ENCODE peak calls at places on chromosomes 13 and 19, in six cellular contexts. One of them, this sample, is unnamed.

GRCh38 chr19:12867120-12868099 is 13.8 kb downstream of the DNASE2 start:
- DNase-seq in Peyer's patch: peak
- DNase-seq in dorsolateral prefrontal cortex: no peak
- DNase-seq in fibroblast of villous mesenchyme: peak
- DNase-seq in neural progenitor cell: peak
- DNase-seq in pancreas: peak
- DNase-seq in this sample: no peak

GRCh38 chr19:30387311-30388115 is 15.3 kb downstream of the ZNF536 start:
- DNase-seq in Peyer's patch: no peak
- DNase-seq in dorsolateral prefrontal cortex: no peak
- DNase-seq in fibroblast of villous mesenchyme: no peak
- DNase-seq in neural progenitor cell: no peak
- DNase-seq in pancreas: no peak
- DNase-seq in this sample: no peak

GRCh38 chr13:22506286-22506685 is 674.5 kb upstream of the SGCG start:
- DNase-seq in Peyer's patch: no peak
- DNase-seq in dorsolateral prefrontal cortex: no peak
- DNase-seq in fibroblast of villous mesenchyme: no peak
- DNase-seq in neural progenitor cell: peak
- DNase-seq in pancreas: no peak
- DNase-seq in this sample: no peak

GRCh38 chr13:38563739-38564138 is 123.1 kb upstream of the FREM2 start:
- DNase-seq in Peyer's patch: no peak
- DNase-seq in dorsolateral prefrontal cortex: no peak
- DNase-seq in fibroblast of villous mesenchyme: no peak
- DNase-seq in neural progenitor cell: no peak
- DNase-seq in pancreas: no peak
- DNase-seq in this sample: no peak

GRCh38 chr13:34816118-34816517 is 126.0 kb upstream of the NBEA start:
- DNase-seq in Peyer's patch: no peak
- DNase-seq in dorsolateral prefrontal cortex: no peak
- DNase-seq in fibroblast of villous mesenchyme: no peak
- DNase-seq in neural progenitor cell: no peak
- DNase-seq in pancreas: no peak
- DNase-seq in this sample: no peak

GRCh38 chr13:54210397-54211050 is 1181.9 kb downstream of the OLFM4 start:
- DNase-seq in Peyer's patch: no peak
- DNase-seq in dorsolateral prefrontal cortex: no peak
- DNase-seq in fibroblast of villous mesenchyme: no peak
- DNase-seq in neural progenitor cell: peak
- DNase-seq in pancreas: no peak
- DNase-seq in this sample: no peak

GRCh38 chr13:84737671-84738070 is 855.4 kb upstream of the SLITRK1 start:
- DNase-seq in Peyer's patch: no peak
- DNase-seq in dorsolateral prefrontal cortex: no peak
- DNase-seq in fibroblast of villous mesenchyme: no peak
- DNase-seq in neural progenitor cell: no peak
- DNase-seq in pancreas: no peak
- DNase-seq in this sample: no peak

GRCh38 chr19:17902701-17903100 is 30.1 kb upstream of the CCDC124 start:
- DNase-seq in Peyer's patch: no peak
- DNase-seq in dorsolateral prefrontal cortex: no peak
- DNase-seq in fibroblast of villous mesenchyme: peak
- DNase-seq in neural progenitor cell: no peak
- DNase-seq in pancreas: no peak
- DNase-seq in this sample: peak

GRCh38 chr13:102817907-102818306 is 19.0 kb downstream of the BIVM start:
- DNase-seq in Peyer's patch: no peak
- DNase-seq in dorsolateral prefrontal cortex: no peak
- DNase-seq in fibroblast of villous mesenchyme: no peak
- DNase-seq in neural progenitor cell: no peak
- DNase-seq in pancreas: no peak
- DNase-seq in this sample: peak

GRCh38 chr19:56983148-56983547 is 136.6 kb upstream of the USP29 start:
- DNase-seq in Peyer's patch: no peak
- DNase-seq in dorsolateral prefrontal cortex: no peak
- DNase-seq in fibroblast of villous mesenchyme: no peak
- DNase-seq in neural progenitor cell: no peak
- DNase-seq in pancreas: no peak
- DNase-seq in this sample: no peak

GRCh38 chr13:41059896-41060722 is 1.2 kb upstream of the WBP4 start:
- DNase-seq in Peyer's patch: peak
- DNase-seq in dorsolateral prefrontal cortex: peak
- DNase-seq in fibroblast of villous mesenchyme: peak
- DNase-seq in neural progenitor cell: peak
- DNase-seq in pancreas: peak
- DNase-seq in this sample: peak
- TF ChIP-seq CTCF in Peyer's patch: peak
- TF ChIP-seq CTCF in dorsolateral prefrontal cortex: peak
- TF ChIP-seq CTCF in fibroblast of villous mesenchyme: peak
- TF ChIP-seq CTCF in neural progenitor cell: peak
- TF ChIP-seq CTCF in pancreas: no peak
- TF ChIP-seq CTCF in this sample: peak

GRCh38 chr19:40347476-40348124 is 597 bp downstream of the C19orf47 start:
- DNase-seq in Peyer's patch: no peak
- DNase-seq in dorsolateral prefrontal cortex: no peak
- DNase-seq in fibroblast of villous mesenchyme: peak
- DNase-seq in neural progenitor cell: no peak
- DNase-seq in pancreas: no peak
- DNase-seq in this sample: no peak

GRCh38 chr19:40339018-40339728 is 9.0 kb downstream of the C19orf47 start:
- DNase-seq in Peyer's patch: no peak
- DNase-seq in dorsolateral prefrontal cortex: no peak
- DNase-seq in fibroblast of villous mesenchyme: no peak
- DNase-seq in neural progenitor cell: no peak
- DNase-seq in pancreas: no peak
- DNase-seq in this sample: no peak

GRCh38 chr19:40341601-40342482 is 6.4 kb downstream of the C19orf47 start:
- DNase-seq in Peyer's patch: no peak
- DNase-seq in dorsolateral prefrontal cortex: no peak
- DNase-seq in fibroblast of villous mesenchyme: no peak
- DNase-seq in neural progenitor cell: no peak
- DNase-seq in pancreas: no peak
- DNase-seq in this sample: peak

GRCh38 chr19:40344422-40344821 is 3.8 kb downstream of the C19orf47 start:
- DNase-seq in Peyer's patch: no peak
- DNase-seq in dorsolateral prefrontal cortex: no peak
- DNase-seq in fibroblast of villous mesenchyme: no peak
- DNase-seq in neural progenitor cell: no peak
- DNase-seq in pancreas: peak
- DNase-seq in this sample: no peak

GRCh38 chr19:40342644-40343311 is 5.4 kb downstream of the C19orf47 start:
- DNase-seq in Peyer's patch: no peak
- DNase-seq in dorsolateral prefrontal cortex: no peak
- DNase-seq in fibroblast of villous mesenchyme: no peak
- DNase-seq in neural progenitor cell: no peak
- DNase-seq in pancreas: no peak
- DNase-seq in this sample: no peak
- H3K4me3 ChIP-seq in Peyer's patch: no peak
- H3K4me3 ChIP-seq in dorsolateral prefrontal cortex: no peak
- H3K4me3 ChIP-seq in fibroblast of villous mesenchyme: no peak
- H3K4me3 ChIP-seq in neural progenitor cell: no peak
- H3K4me3 ChIP-seq in pancreas: no peak
- H3K4me3 ChIP-seq in this sample: no peak

GRCh38 chr19:6930190-6930589 is 42.8 kb downstream of the ADGRE1 start:
- DNase-seq in Peyer's patch: no peak
- DNase-seq in dorsolateral prefrontal cortex: no peak
- DNase-seq in fibroblast of villous mesenchyme: no peak
- DNase-seq in neural progenitor cell: no peak
- DNase-seq in pancreas: no peak
- DNase-seq in this sample: no peak

DNA sequence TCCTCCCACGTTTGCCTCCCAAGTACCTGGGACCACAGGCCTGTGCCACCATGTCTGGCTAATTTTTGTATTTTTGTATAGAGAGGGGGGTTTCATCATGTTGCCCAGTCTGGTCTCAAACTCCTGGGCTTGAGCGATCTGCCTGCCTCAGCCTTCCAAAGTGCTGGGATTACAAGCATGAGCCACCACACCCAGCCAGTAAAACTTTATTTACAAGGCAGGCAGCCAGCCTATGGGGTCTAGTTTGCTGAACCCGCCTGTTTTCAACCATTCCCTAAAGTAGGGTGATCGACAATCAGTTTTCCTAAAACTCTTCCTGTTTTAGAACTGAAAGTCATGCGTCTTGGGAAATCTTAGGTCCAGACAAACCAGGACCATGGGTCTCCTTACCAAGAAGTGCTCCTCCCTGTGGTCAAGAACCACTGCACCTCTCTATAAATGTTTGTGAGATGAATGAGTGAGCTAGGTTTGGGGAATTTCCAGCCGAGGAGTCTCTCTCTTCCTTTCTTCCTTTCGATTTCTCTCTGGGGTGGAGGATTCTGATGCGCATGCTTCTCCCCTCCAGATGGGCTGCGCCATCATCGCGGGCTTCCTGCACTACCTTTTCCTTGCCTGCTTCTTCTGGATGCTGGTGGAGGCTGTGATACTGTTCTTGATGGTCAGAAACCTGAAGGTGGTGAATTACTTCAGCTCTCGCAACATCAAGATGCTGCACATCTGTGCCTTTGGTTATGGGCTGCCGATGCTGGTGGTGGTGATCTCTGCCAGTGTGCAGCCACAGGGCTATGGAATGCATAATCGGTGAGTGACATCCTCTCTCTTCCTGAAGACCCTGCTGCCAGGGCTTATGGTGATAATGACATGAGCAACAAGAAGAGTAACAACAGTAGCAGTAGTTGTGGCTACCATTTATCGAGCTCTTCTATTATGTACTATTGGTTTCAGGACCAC is 38.7 kb downstream of the ADGRE1 start:
- DNase-seq in Peyer's patch: no peak
- DNase-seq in dorsolateral prefrontal cortex: no peak
- DNase-seq in fibroblast of villous mesenchyme: no peak
- DNase-seq in neural progenitor cell: no peak
- DNase-seq in pancreas: no peak
- DNase-seq in this sample: peak
- TF ChIP-seq CTCF in Peyer's patch: no peak
- TF ChIP-seq CTCF in dorsolateral prefrontal cortex: no peak
- TF ChIP-seq CTCF in fibroblast of villous mesenchyme: no peak
- TF ChIP-seq CTCF in neural progenitor cell: no peak
- TF ChIP-seq CTCF in pancreas: no peak
- TF ChIP-seq CTCF in this sample: no peak

DNA sequence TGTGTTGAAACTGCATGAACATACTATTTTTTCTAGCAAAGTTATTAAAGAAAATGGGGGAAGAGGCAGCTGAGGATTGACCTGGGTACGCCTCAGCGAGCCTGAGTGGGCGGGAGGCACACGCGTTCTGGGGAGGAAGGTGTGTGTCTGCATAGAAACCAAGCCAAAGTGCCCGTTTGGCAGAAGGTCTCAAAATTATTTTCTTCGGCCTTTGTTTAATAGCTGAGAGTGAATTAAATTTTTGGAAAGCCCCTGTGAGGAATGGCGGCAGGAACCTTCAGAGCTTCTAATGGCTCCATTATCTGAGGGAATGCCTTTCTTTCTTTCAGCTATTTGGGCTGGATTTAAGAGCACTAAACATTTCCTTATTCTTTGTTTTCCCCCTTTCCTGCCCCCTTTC is 5.2 kb downstream of the ZIC2 start:
- DNase-seq in Peyer's patch: no peak
- DNase-seq in dorsolateral prefrontal cortex: no peak
- DNase-seq in fibroblast of villous mesenchyme: no peak
- DNase-seq in neural progenitor cell: peak
- DNase-seq in pancreas: no peak
- DNase-seq in this sample: no peak
- H3K4me3 ChIP-seq in Peyer's patch: no peak
- H3K4me3 ChIP-seq in dorsolateral prefrontal cortex: peak
- H3K4me3 ChIP-seq in fibroblast of villous mesenchyme: no peak
- H3K4me3 ChIP-seq in neural progenitor cell: peak
- H3K4me3 ChIP-seq in pancreas: no peak
- H3K4me3 ChIP-seq in this sample: no peak

GRCh38 chr19:35474104-35474503 is 16.2 kb downstream of the KRTDAP start:
- DNase-seq in Peyer's patch: no peak
- DNase-seq in dorsolateral prefrontal cortex: no peak
- DNase-seq in fibroblast of villous mesenchyme: no peak
- DNase-seq in neural progenitor cell: no peak
- DNase-seq in pancreas: no peak
- DNase-seq in this sample: no peak

GRCh38 chr19:35478794-35479193 is 11.5 kb downstream of the KRTDAP start:
- DNase-seq in Peyer's patch: no peak
- DNase-seq in dorsolateral prefrontal cortex: no peak
- DNase-seq in fibroblast of villous mesenchyme: no peak
- DNase-seq in neural progenitor cell: no peak
- DNase-seq in pancreas: no peak
- DNase-seq in this sample: no peak

GRCh38 chr19:35479278-35479677 is 11.0 kb downstream of the KRTDAP start:
- DNase-seq in Peyer's patch: no peak
- DNase-seq in dorsolateral prefrontal cortex: no peak
- DNase-seq in fibroblast of villous mesenchyme: no peak
- DNase-seq in neural progenitor cell: no peak
- DNase-seq in pancreas: no peak
- DNase-seq in this sample: no peak

GRCh38 chr19:35471946-35472345 is 18.3 kb downstream of the KRTDAP start:
- DNase-seq in Peyer's patch: no peak
- DNase-seq in dorsolateral prefrontal cortex: no peak
- DNase-seq in fibroblast of villous mesenchyme: no peak
- DNase-seq in neural progenitor cell: no peak
- DNase-seq in pancreas: no peak
- DNase-seq in this sample: no peak

DNA sequence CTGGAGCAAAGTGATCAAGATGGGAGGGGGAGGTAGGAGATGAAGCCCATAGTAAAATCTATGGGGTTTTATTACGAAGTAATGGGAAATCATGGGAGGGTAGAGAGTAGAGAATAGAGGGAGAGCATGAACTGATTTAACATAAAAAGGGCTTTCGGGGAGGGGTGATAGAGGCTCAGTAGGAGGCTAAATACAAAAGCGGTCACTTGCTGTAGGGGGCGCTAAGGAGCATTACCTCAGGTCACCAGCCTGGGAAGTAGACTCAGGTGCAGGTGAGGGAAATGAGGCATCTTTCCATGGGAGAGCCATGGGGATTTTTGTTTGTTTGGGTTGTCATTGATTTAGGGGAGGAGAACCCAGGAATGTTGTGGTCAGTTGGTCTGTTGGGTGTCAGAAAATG is 14.1 kb downstream of the KRTDAP start:
- DNase-seq in Peyer's patch: no peak
- DNase-seq in dorsolateral prefrontal cortex: no peak
- DNase-seq in fibroblast of villous mesenchyme: no peak
- DNase-seq in neural progenitor cell: peak
- DNase-seq in pancreas: no peak
- DNase-seq in this sample: no peak
- TF ChIP-seq CTCF in Peyer's patch: no peak
- TF ChIP-seq CTCF in dorsolateral prefrontal cortex: no peak
- TF ChIP-seq CTCF in fibroblast of villous mesenchyme: no peak
- TF ChIP-seq CTCF in neural progenitor cell: peak
- TF ChIP-seq CTCF in pancreas: no peak
- TF ChIP-seq CTCF in this sample: no peak

GRCh38 chr13:100392709-100393630 is 195.6 kb downstream of the GGACT start:
- DNase-seq in Peyer's patch: peak
- DNase-seq in dorsolateral prefrontal cortex: no peak
- DNase-seq in fibroblast of villous mesenchyme: peak
- DNase-seq in neural progenitor cell: no peak
- DNase-seq in pancreas: no peak
- DNase-seq in this sample: peak
- H3K4me3 ChIP-seq in Peyer's patch: no peak
- H3K4me3 ChIP-seq in dorsolateral prefrontal cortex: no peak
- H3K4me3 ChIP-seq in fibroblast of villous mesenchyme: no peak
- H3K4me3 ChIP-seq in neural progenitor cell: no peak
- H3K4me3 ChIP-seq in pancreas: no peak
- H3K4me3 ChIP-seq in this sample: peak